ENCODE peak calls at places on chromosome 1, in four cellular contexts. One of them, this sample, is unnamed.

GRCh38 chr1:160768295-160768657 is 27.7 kb upstream of the LY9 start:
- DNase-seq in GM20000: peak; percentile 77
- DNase-seq in heart left ventricle: no peak
- DNase-seq in uterus: no peak
- DNase-seq in this sample: peak; percentile 62

GRCh38 chr1:25876693-25877077 is 1.2 kb upstream of the PAQR7 start:
- DNase-seq in GM20000: no peak
- DNase-seq in heart left ventricle: no peak
- DNase-seq in uterus: no peak
- DNase-seq in this sample: no peak

GRCh38 chr1:167995038-167995437 is 58.2 kb upstream of the MPC2 start:
- DNase-seq in GM20000: no peak
- DNase-seq in heart left ventricle: no peak
- DNase-seq in uterus: no peak
- DNase-seq in this sample: no peak

GRCh38 chr1:2470290-2471158 is 5.6 kb upstream of the PLCH2 start:
- DNase-seq in GM20000: no peak
- DNase-seq in heart left ventricle: no peak
- DNase-seq in uterus: no peak
- DNase-seq in this sample: no peak

GRCh38 chr1:71312545-71312944 is 231.7 kb upstream of the ZRANB2 start:
- DNase-seq in GM20000: no peak
- DNase-seq in heart left ventricle: no peak
- DNase-seq in uterus: no peak
- DNase-seq in this sample: no peak

GRCh38 chr1:208269338-208269666 is 25.1 kb upstream of the PLXNA2 start:
- DNase-seq in GM20000: no peak
- DNase-seq in heart left ventricle: no peak
- DNase-seq in uterus: no peak
- DNase-seq in this sample: no peak

GRCh38 chr1:221884821-221885220 is 142.9 kb upstream of the DUSP10 start:
- DNase-seq in GM20000: no peak
- DNase-seq in heart left ventricle: no peak
- DNase-seq in uterus: no peak
- DNase-seq in this sample: no peak

GRCh38 chr1:110425611-110426152 is 18.2 kb upstream of the LAMTOR5 start:
- DNase-seq in GM20000: no peak
- DNase-seq in heart left ventricle: peak; percentile 60
- DNase-seq in uterus: no peak
- DNase-seq in this sample: no peak

GRCh38 chr1:200039849-200040479 is 12.5 kb downstream of the NR5A2 start:
- DNase-seq in GM20000: peak; percentile 47
- DNase-seq in heart left ventricle: no peak
- DNase-seq in uterus: no peak
- DNase-seq in this sample: peak; percentile 54

GRCh38 chr1:38361566-38361965 is 315.0 kb upstream of the POU3F1 start:
- DNase-seq in GM20000: no peak
- DNase-seq in heart left ventricle: no peak
- DNase-seq in uterus: no peak
- DNase-seq in this sample: no peak

GRCh38 chr1:147913362-147913761 is 10.8 kb downstream of the GJA8 start:
- DNase-seq in GM20000: no peak
- DNase-seq in heart left ventricle: no peak
- DNase-seq in uterus: no peak
- DNase-seq in this sample: no peak

GRCh38 chr1:230066036-230066435 is 1.0 kb upstream of the GALNT2 start:
- DNase-seq in GM20000: no peak
- DNase-seq in heart left ventricle: no peak
- DNase-seq in uterus: no peak
- DNase-seq in this sample: no peak

GRCh38 chr1:150464422-150464826 is 22.8 kb upstream of the TARS2 start:
- DNase-seq in GM20000: peak; percentile 76
- DNase-seq in heart left ventricle: peak; percentile 28
- DNase-seq in uterus: peak; percentile 34
- DNase-seq in this sample: peak; percentile 79

GRCh38 chr1:40820251-40820797 is 36.7 kb downstream of the KCNQ4 start:
- DNase-seq in GM20000: no peak
- DNase-seq in heart left ventricle: no peak
- DNase-seq in uterus: no peak
- DNase-seq in this sample: no peak

GRCh38 chr1:197915797-197916686 is 1.1 kb upstream of the LHX9 start:
- DNase-seq in GM20000: no peak
- DNase-seq in heart left ventricle: peak; percentile 64
- DNase-seq in uterus: peak; percentile 46
- DNase-seq in this sample: peak; percentile 36

GRCh38 chr1:17195731-17196130 is 9.2 kb upstream of the PADI1 start:
- DNase-seq in GM20000: no peak
- DNase-seq in heart left ventricle: no peak
- DNase-seq in uterus: no peak
- DNase-seq in this sample: no peak

GRCh38 chr1:53104289-53104913 is 38.0 kb downstream of the SLC1A7 start:
- DNase-seq in GM20000: no peak
- DNase-seq in heart left ventricle: no peak
- DNase-seq in uterus: peak; percentile 58
- DNase-seq in this sample: no peak

GRCh38 chr1:114286960-114287359 is 133.3 kb upstream of the SYT6 start:
- DNase-seq in GM20000: no peak
- DNase-seq in heart left ventricle: no peak
- DNase-seq in uterus: no peak
- DNase-seq in this sample: no peak

GRCh38 chr1:221555689-221556433 is 186.0 kb downstream of the DUSP10 start:
- DNase-seq in GM20000: no peak
- DNase-seq in heart left ventricle: no peak
- DNase-seq in uterus: no peak
- DNase-seq in this sample: no peak

GRCh38 chr1:15742339-15742801 is at the start of gene TMEM82:
- DNase-seq in GM20000: no peak
- DNase-seq in heart left ventricle: no peak
- DNase-seq in uterus: peak; percentile 18
- DNase-seq in this sample: no peak

GRCh38 chr1:9426291-9426711 is 113.0 kb upstream of the SLC25A33 start:
- DNase-seq in GM20000: peak; percentile 81
- DNase-seq in heart left ventricle: no peak
- DNase-seq in uterus: no peak
- DNase-seq in this sample: peak; percentile 82

GRCh38 chr1:35408925-35409324 is 140.4 kb downstream of the ZMYM4 start:
- DNase-seq in GM20000: no peak
- DNase-seq in heart left ventricle: no peak
- DNase-seq in uterus: no peak
- DNase-seq in this sample: no peak

GRCh38 chr1:115336741-115337140 is 1.3 kb downstream of the NGF start:
- DNase-seq in GM20000: no peak
- DNase-seq in heart left ventricle: no peak
- DNase-seq in uterus: no peak
- DNase-seq in this sample: no peak

GRCh38 chr1:170586942-170587593 is 55.1 kb downstream of the GORAB start:
- DNase-seq in GM20000: no peak
- DNase-seq in heart left ventricle: no peak
- DNase-seq in uterus: peak; percentile 35
- DNase-seq in this sample: no peak

GRCh38 chr1:225883616-225884265 is 1.6 kb upstream of the TMEM63A start:
- DNase-seq in GM20000: no peak
- DNase-seq in heart left ventricle: no peak
- DNase-seq in uterus: no peak
- DNase-seq in this sample: no peak

GRCh38 chr1:225882699-225883615 is 777 bp upstream of the TMEM63A start:
- DNase-seq in GM20000: peak; percentile 66
- DNase-seq in heart left ventricle: peak; percentile 60
- DNase-seq in uterus: peak; percentile 66
- DNase-seq in this sample: no peak

GRCh38 chr1:225881081-225882007 is 836 bp downstream of the TMEM63A start:
- DNase-seq in GM20000: peak; percentile 67
- DNase-seq in heart left ventricle: peak; percentile 68
- DNase-seq in uterus: peak; percentile 51
- DNase-seq in this sample: peak; percentile 64

GRCh38 chr1:225880636-225881035 is 1.5 kb downstream of the TMEM63A start:
- DNase-seq in GM20000: no peak
- DNase-seq in heart left ventricle: no peak
- DNase-seq in uterus: no peak
- DNase-seq in this sample: no peak

DNA sequence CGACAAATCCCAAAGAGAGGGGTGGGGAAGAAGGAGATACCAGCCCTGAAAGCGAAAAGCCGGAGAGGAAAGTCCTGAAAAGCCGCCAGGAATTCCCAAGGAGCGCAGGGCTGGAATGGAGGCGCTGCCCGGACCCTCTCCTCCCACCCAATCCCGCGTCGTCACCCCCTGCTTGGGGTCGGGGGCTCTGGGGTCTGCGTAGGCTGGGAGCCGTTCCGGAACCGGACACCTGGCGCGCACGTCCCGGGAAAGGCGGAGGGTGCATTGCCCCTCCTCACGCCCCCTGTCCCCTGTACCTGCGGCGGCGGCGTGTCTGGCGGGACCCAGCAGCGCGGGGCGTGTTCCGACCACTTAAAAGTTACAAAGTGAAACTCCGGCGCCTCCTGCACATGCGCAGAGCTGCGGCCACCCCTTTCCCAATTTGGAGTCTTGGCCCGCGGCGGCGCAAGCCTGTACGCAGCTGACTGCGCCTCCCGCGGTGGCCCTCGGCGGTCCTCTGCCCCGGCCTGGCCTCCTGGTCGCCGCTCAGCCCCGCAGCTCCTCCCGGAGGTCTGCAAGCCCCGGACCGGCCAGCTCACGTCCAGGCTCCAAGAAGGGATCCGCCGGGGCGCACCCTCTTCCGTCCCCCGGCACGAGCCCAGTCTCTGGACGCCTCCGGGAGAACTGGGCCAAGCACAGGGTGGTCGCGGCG is at the start of gene TMEM63A:
- DNase-seq in GM20000: peak; percentile 98
- DNase-seq in heart left ventricle: peak; percentile 95
- DNase-seq in uterus: peak; percentile 94
- DNase-seq in this sample: peak; percentile 97
- TF ChIP-seq CTCF in GM20000: peak; percentile 40
- TF ChIP-seq CTCF in heart left ventricle: peak; percentile 64
- TF ChIP-seq CTCF in uterus: peak; percentile 72
- TF ChIP-seq CTCF in this sample: peak; percentile 44

GRCh38 chr1:201307760-201308499 is 24.6 kb downstream of the PKP1 start:
- DNase-seq in GM20000: no peak
- DNase-seq in heart left ventricle: no peak
- DNase-seq in uterus: no peak
- DNase-seq in this sample: no peak
- TF ChIP-seq CTCF in GM20000: no peak
- TF ChIP-seq CTCF in heart left ventricle: no peak
- TF ChIP-seq CTCF in uterus: no peak
- TF ChIP-seq CTCF in this sample: no peak

GRCh38 chr1:66606359-66607142 is 72.6 kb downstream of the SGIP1 start:
- DNase-seq in GM20000: no peak
- DNase-seq in heart left ventricle: no peak
- DNase-seq in uterus: no peak
- DNase-seq in this sample: no peak

GRCh38 chr1:66605419-66605997 is 71.6 kb downstream of the SGIP1 start:
- DNase-seq in GM20000: no peak
- DNase-seq in heart left ventricle: no peak
- DNase-seq in uterus: no peak
- DNase-seq in this sample: no peak

GRCh38 chr1:66613187-66613586 is 79.2 kb downstream of the SGIP1 start:
- DNase-seq in GM20000: no peak
- DNase-seq in heart left ventricle: no peak
- DNase-seq in uterus: no peak
- DNase-seq in this sample: no peak

GRCh38 chr1:66607458-66607857 is 73.5 kb downstream of the SGIP1 start:
- DNase-seq in GM20000: peak; percentile 6
- DNase-seq in heart left ventricle: no peak
- DNase-seq in uterus: no peak
- DNase-seq in this sample: peak; percentile 4
- TF ChIP-seq CTCF in GM20000: no peak
- TF ChIP-seq CTCF in heart left ventricle: no peak
- TF ChIP-seq CTCF in uterus: no peak
- TF ChIP-seq CTCF in this sample: no peak

GRCh38 chr1:101199637-101199982 is 37.2 kb upstream of the S1PR1 start:
- DNase-seq in GM20000: no peak
- DNase-seq in heart left ventricle: no peak
- DNase-seq in uterus: no peak
- DNase-seq in this sample: no peak
- TF ChIP-seq CTCF in GM20000: no peak
- TF ChIP-seq CTCF in heart left ventricle: no peak
- TF ChIP-seq CTCF in uterus: no peak
- TF ChIP-seq CTCF in this sample: no peak

GRCh38 chr1:156948708-156949107 is 28.3 kb downstream of the LRRC71 start:
- DNase-seq in GM20000: no peak
- DNase-seq in heart left ventricle: peak; percentile 11
- DNase-seq in uterus: no peak
- DNase-seq in this sample: no peak
- TF ChIP-seq CTCF in GM20000: no peak
- TF ChIP-seq CTCF in heart left ventricle: no peak
- TF ChIP-seq CTCF in uterus: no peak
- TF ChIP-seq CTCF in this sample: peak; percentile 6

GRCh38 chr1:27599605-27600499 is 4.1 kb downstream of the AHDC1 start:
- DNase-seq in GM20000: no peak
- DNase-seq in heart left ventricle: no peak
- DNase-seq in uterus: peak; percentile 36
- DNase-seq in this sample: no peak
- TF ChIP-seq CTCF in GM20000: no peak
- TF ChIP-seq CTCF in heart left ventricle: no peak
- TF ChIP-seq CTCF in uterus: no peak
- TF ChIP-seq CTCF in this sample: no peak

GRCh38 chr1:171801395-171801990 is 20.0 kb downstream of the METTL13 start:
- DNase-seq in GM20000: peak; percentile 49
- DNase-seq in heart left ventricle: no peak
- DNase-seq in uterus: no peak
- DNase-seq in this sample: no peak

GRCh38 chr1:171799166-171799565 is 17.7 kb downstream of the METTL13 start:
- DNase-seq in GM20000: no peak
- DNase-seq in heart left ventricle: no peak
- DNase-seq in uterus: no peak
- DNase-seq in this sample: no peak

GRCh38 chr1:171798760-171799159 is 17.3 kb downstream of the METTL13 start:
- DNase-seq in GM20000: no peak
- DNase-seq in heart left ventricle: no peak
- DNase-seq in uterus: no peak
- DNase-seq in this sample: no peak

GRCh38 chr1:171800850-171801249 is 19.4 kb downstream of the METTL13 start:
- DNase-seq in GM20000: no peak
- DNase-seq in heart left ventricle: no peak
- DNase-seq in uterus: no peak
- DNase-seq in this sample: no peak

DNA sequence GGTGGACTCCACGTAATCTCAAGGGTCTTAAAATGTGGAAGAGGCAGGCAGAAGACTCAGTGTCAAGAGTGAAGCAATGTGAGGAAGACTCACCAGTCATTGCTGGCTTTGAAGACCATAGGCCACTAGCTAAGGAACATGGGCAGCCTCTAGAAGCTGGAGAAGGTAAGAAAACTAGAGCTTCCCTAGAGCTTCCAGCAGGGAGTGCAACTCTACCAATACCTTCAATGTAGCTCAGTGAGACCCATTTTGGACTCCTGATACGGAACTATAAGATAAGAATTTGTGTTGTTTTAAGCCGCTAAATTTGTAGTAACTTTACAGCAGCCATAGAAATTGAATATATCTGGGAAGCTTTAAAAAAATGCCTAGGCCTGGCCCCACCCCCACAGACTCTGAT is 18.9 kb downstream of the METTL13 start:
- DNase-seq in GM20000: no peak
- DNase-seq in heart left ventricle: no peak
- DNase-seq in uterus: no peak
- DNase-seq in this sample: no peak
- TF ChIP-seq CTCF in GM20000: no peak
- TF ChIP-seq CTCF in heart left ventricle: no peak
- TF ChIP-seq CTCF in uterus: no peak
- TF ChIP-seq CTCF in this sample: no peak